ENCODE peak calls at places on chromosomes 11 and 22, in nine cellular contexts. F is fibroblast of lung, O is neural progenitor cell, R is cardiac muscle cell, S is adrenal gland, T is heart left ventricle, U is mucosa of descending colon, M is transverse colon, W is HL-60. Z is an unnamed sample.

GRCh38 chr22:42328130-42328821 is 57.8 kb upstream of the TCF20 start:
- DNase-seq in F (no peak), O (no peak), R (no peak), S (no peak), T (no peak), U (no peak), M (no peak), W (no peak), Z (no peak)

GRCh38 chr11:129115652-129116585 is 76.2 kb downstream of the ARHGAP32 start:
- DNase-seq in F (peak; percentile 79), O (no peak), R (no peak), S (no peak), T (no peak), U (no peak), M (no peak), W (no peak), Z (no peak)

GRCh38 chr11:22190827-22191463 is 1.9 kb upstream of the ANO5 start:
- DNase-seq in F (no peak), O (no peak), R (no peak), S (no peak), T (no peak), U (no peak), M (no peak), W (no peak), Z (no peak)

GRCh38 chr11:6452219-6452618 is 11.4 kb upstream of the HPX start:
- DNase-seq in F (peak; percentile 12), O (no peak), R (no peak), S (no peak), T (no peak), U (no peak), M (no peak), W (no peak), Z (no peak)

GRCh38 chr11:91326280-91326679 is 898.3 kb upstream of the FAT3 start:
- DNase-seq in F (no peak), O (no peak), R (no peak), S (no peak), T (no peak), U (no peak), M (no peak), W (no peak), Z (no peak)

GRCh38 chr11:134063991-134064747 is 4.7 kb upstream of the JAM3 start:
- DNase-seq in F (no peak), O (no peak), R (no peak), S (no peak), T (no peak), U (no peak), M (no peak), W (no peak), Z (no peak)

GRCh38 chr11:76291576-76292526 is 85.5 kb upstream of the WNT11 start:
- DNase-seq in F (no peak), O (no peak), R (no peak), S (no peak), T (no peak), U (no peak), M (no peak), W (no peak), Z (no peak)

GRCh38 chr22:20106849-20107237 is 9.1 kb upstream of the RANBP1 start:
- DNase-seq in F (no peak), O (no peak), R (no peak), S (no peak), T (peak; percentile 13), U (peak; percentile 42), M (no peak), W (no peak), Z (no peak)

GRCh38 chr22:22974795-22975580 is 87.4 kb downstream of the IGLL5 start:
- DNase-seq in F (no peak), O (no peak), R (no peak), S (no peak), T (no peak), U (no peak), M (no peak), W (no peak), Z (no peak)

GRCh38 chr22:40533712-40534378 is 102.7 kb downstream of the MRTFA start:
- DNase-seq in F (peak; percentile 84), O (peak; percentile 12), R (peak; percentile 42), S (no peak), T (no peak), U (no peak), M (peak; percentile 19), W (peak; percentile 50), Z (peak; percentile 92)

GRCh38 chr22:17922925-17923898 is 101.1 kb downstream of the MICAL3 start:
- DNase-seq in F (peak; percentile 97), O (no peak), R (no peak), S (peak; percentile 85), T (no peak), U (no peak), M (no peak), W (no peak), Z (no peak)

GRCh38 chr11:118643142-118643994 is 36.0 kb downstream of the PHLDB1 start:
- DNase-seq in F (no peak), O (no peak), R (no peak), S (peak; percentile 71), T (peak; percentile 79), U (no peak), M (no peak), W (no peak), Z (no peak)

GRCh38 chr11:75652936-75653335 is 15.9 kb downstream of the MAP6 start:
- DNase-seq in F (no peak), O (no peak), R (no peak), S (no peak), T (no peak), U (no peak), M (no peak), W (no peak), Z (no peak)

GRCh38 chr22:47382164-47382890 is 619.9 kb downstream of the TBC1D22A start:
- DNase-seq in F (no peak), O (no peak), R (no peak), S (no peak), T (no peak), U (no peak), M (no peak), W (no peak), Z (no peak)

GRCh38 chr11:702731-703461 is 3.1 kb upstream of the EPS8L2 start:
- DNase-seq in F (no peak), O (no peak), R (no peak), S (no peak), T (no peak), U (peak; percentile 82), M (peak; percentile 77), W (no peak), Z (no peak)

GRCh38 chr22:27585141-27585540 is 216.4 kb downstream of the MN1 start:
- DNase-seq in F (peak; percentile 8), O (peak; percentile 50), R (no peak), S (no peak), T (no peak), U (no peak), M (no peak), W (no peak), Z (no peak)

GRCh38 chr11:17867346-17867745 is 132.8 kb downstream of the KCNC1 start:
- DNase-seq in F (no peak), O (no peak), R (no peak), S (no peak), T (no peak), U (no peak), M (no peak), W (no peak), Z (no peak)

GRCh38 chr11:106152824-106153223 is 75.4 kb downstream of the AASDHPPT start:
- DNase-seq in F (peak; percentile 56), O (no peak), R (no peak), S (no peak), T (no peak), U (no peak), M (no peak), W (no peak), Z (no peak)

GRCh38 chr11:3057069-3057963 is at the start of gene CARS1:
- DNase-seq in F (peak; percentile 94), O (peak; percentile 98), R (peak; percentile 97), S (peak; percentile 95), T (peak; percentile 98), U (peak; percentile 98), M (peak; percentile 97), W (peak; percentile 78), Z (peak; percentile 95)

GRCh38 chr22:42635531-42635930 is 4.9 kb downstream of the ATP5MGL start:
- DNase-seq in F (peak; percentile 93), O (no peak), R (no peak), S (peak; percentile 95), T (peak; percentile 82), U (peak; percentile 72), M (peak; percentile 55), W (no peak), Z (no peak)

GRCh38 chr11:117535201-117535869 is 207.7 kb downstream of the CEP164 start:
- DNase-seq in F (no peak), O (no peak), R (no peak), S (peak; percentile 18), T (peak; percentile 42), U (peak; percentile 63), M (peak; percentile 23), W (peak; percentile 5), Z (no peak)
- H3K4me3 ChIP-seq in F (no peak overlapping the region), O (no peak overlapping the region), R (no peak overlapping the region), S (no peak overlapping the region), T (no peak overlapping the region), U (no peak overlapping the region), M (no peak overlapping the region), W (no peak overlapping the region), Z (no peak overlapping the region)

GRCh38 chr11:12287009-12287373 is 90.4 kb upstream of the PARVA start:
- DNase-seq in F (peak; percentile 98), O (no peak), R (no peak), S (peak; percentile 59), T (no peak), U (no peak), M (peak; percentile 35), W (no peak), Z (no peak)
- H3K4me3 ChIP-seq in F (peak overlapping the region; percentile 19), O (no peak overlapping the region), R (no peak overlapping the region), S (no peak overlapping the region), T (no peak overlapping the region), U (no peak overlapping the region), M (no peak overlapping the region), W (no peak overlapping the region), Z (no peak overlapping the region)

GRCh38 chr11:20022363-20023081 is 137.8 kb downstream of the DBX1 start:
- DNase-seq in F (peak; percentile 77), O (peak; percentile 91), R (peak; percentile 93), S (no peak), T (no peak), U (no peak), M (no peak), W (no peak), Z (no peak)
- H3K4me3 ChIP-seq in F (no peak overlapping the region), O (peak overlapping the region; percentile 50), R (peak overlapping the region; percentile 52), S (no peak overlapping the region), T (no peak overlapping the region), U (no peak overlapping the region), M (no peak overlapping the region), W (no peak overlapping the region), Z (no peak overlapping the region)

DNA sequence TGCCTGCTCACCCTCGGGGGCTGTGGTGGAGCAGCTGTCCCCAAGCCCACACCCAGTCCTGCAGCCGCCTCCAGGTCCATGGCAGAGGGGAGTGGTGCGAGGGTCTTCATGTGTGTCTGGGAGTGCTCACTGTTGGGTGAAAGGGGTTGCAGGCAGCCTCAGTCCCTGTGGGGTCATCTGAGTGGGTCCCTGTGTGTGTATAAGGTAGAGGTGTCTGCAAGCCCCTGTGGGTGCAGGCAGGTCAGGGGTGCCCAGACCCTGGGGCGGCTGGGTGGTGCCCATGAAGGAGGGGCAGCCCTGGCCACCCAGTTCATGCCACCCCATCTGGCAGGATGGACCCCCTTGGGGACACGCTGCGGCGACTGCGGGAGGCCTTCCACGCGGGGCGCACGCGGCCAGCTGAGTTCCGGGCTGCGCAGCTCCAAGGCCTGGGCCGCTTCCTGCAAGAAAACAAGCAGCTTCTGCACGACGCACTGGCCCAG is 4.9 kb downstream of the ALDH3B1 start:
- DNase-seq in F (no peak), O (no peak), R (no peak), S (no peak), T (no peak), U (peak; percentile 59), M (no peak), W (no peak), Z (no peak)
- H3K4me3 ChIP-seq in F (no peak overlapping the region), O (no peak overlapping the region), R (no peak overlapping the region), S (no peak overlapping the region), T (no peak overlapping the region), U (no peak overlapping the region), M (no peak overlapping the region), W (no peak overlapping the region), Z (no peak overlapping the region)

Z was measured in CD4-positive, CD25-positive, alpha-beta regulatory T cell.